ENCODE peak calls at places on chromosome 13, in seven cellular contexts. I is GM04504, L is GM06990, Q is right lobe of liver, V is MG63, D is NCI-H1417 treated with DMSO at 0.1 percent for 48 hours, A is GOT3. Y is an unnamed sample.

GRCh38 chr13:28719656-28720055 is 886 bp upstream of the SLC46A3 start:
- DNase-seq in A (no peak), D (no peak), I (no peak), L (no peak), V (no peak), Q (no peak), Y (no peak)

GRCh38 chr13:61406275-61406674 is 9.4 kb downstream of the PCDH20 start:
- DNase-seq in A (no peak), I (no peak), Q (no peak), D (no peak), V (no peak), L (no peak), Y (no peak)

GRCh38 chr13:66532146-66532545 is 698.0 kb downstream of the PCDH9 start:
- DNase-seq in D (no peak), V (peak), L (no peak), A (no peak), Q (no peak), I (no peak), Y (no peak)

GRCh38 chr13:98549728-98550317 is 27.1 kb downstream of the STK24 start:
- DNase-seq in L (no peak), Q (no peak), I (no peak), A (no peak), V (no peak), D (no peak), Y (no peak)

GRCh38 chr13:100619940-100620339 is 31.4 kb upstream of the GGACT start:
- DNase-seq in V (no peak), Q (no peak), A (no peak), L (no peak), I (no peak), D (no peak), Y (no peak)

GRCh38 chr13:78100481-78100880 is 181.8 kb upstream of the EDNRB start:
- DNase-seq in I (no peak), V (no peak), Q (no peak), L (no peak), D (no peak), A (no peak), Y (no peak)

GRCh38 chr13:110758195-110758594 is 44.7 kb downstream of the ING1 start:
- DNase-seq in I (no peak), L (no peak), V (peak), Q (no peak), D (no peak), A (no peak), Y (no peak)

GRCh38 chr13:91135949-91136348 is 211.5 kb upstream of the MIR17HG start:
- DNase-seq in L (no peak), Q (no peak), A (no peak), I (no peak), V (no peak), D (no peak), Y (no peak)

GRCh38 chr13:78317030-78317429 is 286.3 kb downstream of the POU4F1 start:
- DNase-seq in D (no peak), I (no peak), A (no peak), Q (no peak), V (no peak), L (no peak), Y (no peak)

GRCh38 chr13:23656637-23657036 is 86.4 kb downstream of the TNFRSF19 start:
- DNase-seq in L (peak), A (no peak), Q (no peak), V (no peak), I (no peak), D (peak), Y (peak)

GRCh38 chr13:70527553-70527952 is 419.3 kb upstream of the KLHL1 start:
- DNase-seq in A (no peak), I (no peak), V (no peak), L (no peak), D (no peak), Q (no peak), Y (no peak)

GRCh38 chr13:63700366-63700765 is 2284.7 kb upstream of the PCDH20 start:
- DNase-seq in D (no peak), I (no peak), V (no peak), A (no peak), Q (no peak), L (no peak), Y (no peak)

GRCh38 chr13:32381539-32381938 is 46.4 kb downstream of the N4BP2L1 start:
- DNase-seq in L (no peak), Q (no peak), I (no peak), V (no peak), D (no peak), A (no peak), Y (no peak)

GRCh38 chr13:105365831-105366230 is 1169.6 kb downstream of the EFNB2 start:
- DNase-seq in L (no peak), D (no peak), V (no peak), A (no peak), Q (no peak), I (no peak), Y (no peak)

GRCh38 chr13:96388598-96388997 is 298.7 kb downstream of the HS6ST3 start:
- DNase-seq in Q (no peak), V (no peak), A (no peak), I (no peak), L (no peak), D (no peak), Y (no peak)

GRCh38 chr13:28953714-28954113 is 133.6 kb downstream of the MTUS2 start:
- DNase-seq in Q (no peak), L (no peak), V (no peak), A (no peak), D (no peak), I (no peak), Y (no peak)

GRCh38 chr13:111972261-111972780 is 94.6 kb upstream of the SOX1 start:
- DNase-seq in A (no peak), Q (no peak), L (no peak), D (no peak), I (no peak), V (no peak), Y (no peak)

GRCh38 chr13:43095771-43096719 is 72.7 kb downstream of the DNAJC15 start:
- DNase-seq in I (no peak), V (no peak), A (no peak), D (no peak), L (no peak), Q (no peak), Y (no peak)

GRCh38 chr13:50919291-50919690 is 9.7 kb downstream of the RNASEH2B start:
- DNase-seq in V (no peak), Q (no peak), I (no peak), D (no peak), L (no peak), A (no peak), Y (no peak)

GRCh38 chr13:99086149-99086868 is 108.4 kb upstream of the DOCK9 start:
- DNase-seq in D (peak), I (no peak), A (no peak), Q (peak), L (peak), V (peak), Y (no peak)

Y was measured in GM12864.